ENCODE peak calls at places on chromosomes 5 and 9, in seven cellular contexts. E is PC-9, U is hepatocyte, C is lower lobe of right lung, P is OCI-LY7, R is left ventricle myocardium inferior, V is heart left ventricle. S is an unnamed sample.

GRCh38 chr9:36759141-36759540 is 186.4 kb downstream of the MELK start:
- DNase-seq in E (peak; percentile 26), U (no peak), C (no peak), P (no peak), R (no peak), V (no peak), S (no peak)

GRCh38 chr9:135997070-135998012 is 36.2 kb upstream of the UBAC1 start:
- DNase-seq in E (no peak), U (no peak), C (no peak), P (no peak), R (no peak), V (no peak), S (no peak)

GRCh38 chr9:71736236-71736635 is 32.1 kb downstream of the CEMIP2 start:
- DNase-seq in E (no peak), U (no peak), C (no peak), P (no peak), R (no peak), V (no peak), S (no peak)

GRCh38 chr9:106818034-106818433 is 44.9 kb upstream of the ZNF462 start:
- DNase-seq in E (no peak), U (no peak), C (no peak), P (no peak), R (no peak), V (no peak), S (no peak)

GRCh38 chr9:109232449-109232848 is 65.4 kb upstream of the FRRS1L start:
- DNase-seq in E (peak; percentile 88), U (no peak), C (no peak), P (no peak), R (no peak), V (no peak), S (no peak)

GRCh38 chr5:83688321-83688720 is 32.3 kb downstream of the HAPLN1 start:
- DNase-seq in E (no peak), U (no peak), C (no peak), P (no peak), R (no peak), V (no peak), S (no peak)

GRCh38 chr9:82216435-82216834 is 227.9 kb downstream of the SPATA31D1 start:
- DNase-seq in E (no peak), U (no peak), C (no peak), P (no peak), R (no peak), V (no peak), S (no peak)

GRCh38 chr9:128684325-128685021 is 4.5 kb upstream of the SET start:
- DNase-seq in E (peak; percentile 86), U (peak; percentile 91), C (peak; percentile 91), P (peak; percentile 92), R (peak; percentile 71), V (peak; percentile 79), S (peak; percentile 92)

GRCh38 chr9:27331393-27331792 is 34.4 kb upstream of the EQTN start:
- DNase-seq in E (no peak), U (no peak), C (no peak), P (no peak), R (no peak), V (no peak), S (no peak)

GRCh38 chr5:176653401-176653800 is 6.1 kb downstream of the TSPAN17 start:
- DNase-seq in E (no peak), U (no peak), C (no peak), P (no peak), R (no peak), V (no peak), S (no peak)

GRCh38 chr5:147558826-147559225 is 49.0 kb upstream of the DPYSL3 start:
- DNase-seq in E (no peak), U (peak; percentile 71), C (no peak), P (no peak), R (peak; percentile 34), V (peak; percentile 53), S (peak; percentile 52)

GRCh38 chr9:78533500-78533899 is 236.6 kb downstream of the PSAT1 start:
- DNase-seq in E (no peak), U (no peak), C (no peak), P (no peak), R (no peak), V (no peak), S (no peak)

GRCh38 chr5:142820447-142820846 is 50.3 kb downstream of the ARHGAP26 start:
- DNase-seq in E (no peak), U (no peak), C (no peak), P (no peak), R (no peak), V (no peak), S (no peak)

GRCh38 chr9:121837113-121838010 is 185.9 kb downstream of the DAB2IP start:
- DNase-seq in E (no peak), U (peak; percentile 38), C (no peak), P (no peak), R (peak; percentile 39), V (peak; percentile 59), S (no peak)

GRCh38 chr5:62969409-62970120 is 390.9 kb downstream of the LRRC70 start:
- DNase-seq in E (peak; percentile 37), U (no peak), C (no peak), P (no peak), R (no peak), V (no peak), S (no peak)

GRCh38 chr5:64207978-64208377 is 42.3 kb downstream of the RNF180 start:
- DNase-seq in E (no peak), U (no peak), C (no peak), P (peak; percentile 5), R (no peak), V (no peak), S (no peak)

DNA sequence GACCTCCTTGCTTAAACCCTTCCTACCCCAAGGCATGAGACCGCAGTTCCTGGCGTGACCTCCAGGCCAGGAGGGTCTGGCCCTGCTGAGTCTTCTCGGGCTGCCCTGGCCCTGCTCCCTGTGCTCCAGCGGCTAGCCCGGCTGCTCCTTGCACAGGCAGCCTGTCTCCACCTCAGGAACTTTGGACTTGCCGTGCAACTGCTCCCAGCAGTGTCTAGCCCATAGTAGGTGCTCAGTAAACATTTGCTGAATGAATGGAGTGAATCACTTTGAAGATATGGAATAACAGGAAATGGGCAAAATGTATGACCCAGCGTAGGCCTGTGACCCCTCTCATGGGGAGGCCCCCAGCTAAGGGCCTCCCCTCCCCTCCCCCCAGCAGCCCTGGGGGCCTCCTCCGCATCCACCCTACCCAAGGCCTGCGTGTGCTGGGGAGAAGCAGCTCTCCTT is 127.1 kb downstream of the ZNF354C start:
- DNase-seq in E (no peak), U (peak; percentile 49), C (peak; percentile 22), P (no peak), R (no peak), V (peak; percentile 11), S (no peak)
- H3K9me3 ChIP-seq in E (no peaks in the 10 kb centered on the region), U (no peaks in the 10 kb centered on the region), C (no peaks in the 10 kb centered on the region), P (no peaks in the 10 kb centered on the region), R (no peaks in the 10 kb centered on the region), V (no peaks in the 10 kb centered on the region), S (no peaks in the 10 kb centered on the region)

GRCh38 chr5:151743535-151743934 is 14.9 kb downstream of the ATOX1 start:
- DNase-seq in E (no peak), U (no peak), C (no peak), P (no peak), R (no peak), V (no peak), S (no peak)

GRCh38 chr5:151745071-151745705 is 13.2 kb downstream of the ATOX1 start:
- DNase-seq in E (peak; percentile 87), U (no peak), C (peak; percentile 60), P (no peak), R (peak; percentile 52), V (peak; percentile 56), S (no peak)

GRCh38 chr5:151741678-151742423 is 16.6 kb downstream of the ATOX1 start:
- DNase-seq in E (peak; percentile 82), U (no peak), C (no peak), P (no peak), R (no peak), V (no peak), S (no peak)

GRCh38 chr5:151740958-151741373 is 17.5 kb downstream of the ATOX1 start:
- DNase-seq in E (no peak), U (no peak), C (no peak), P (no peak), R (no peak), V (no peak), S (no peak)

GRCh38 chr5:151742870-151743294 is 15.5 kb downstream of the ATOX1 start:
- DNase-seq in E (no peak), U (peak; percentile 80), C (no peak), P (no peak), R (peak; percentile 30), V (peak; percentile 47), S (no peak)
- TF ChIP-seq CTCF in E (peak; percentile 63), U (peak; percentile 69), C (peak; percentile 52), P (peak; percentile 59), R (peak; percentile 69), V (peak; percentile 36), S (peak; percentile 19)

GRCh38 chr5:141383345-141383744 is 803 bp downstream of the PCDHGA7 start:
- DNase-seq in E (no peak), U (no peak), C (no peak), P (no peak), R (no peak), V (no peak), S (no peak)

GRCh38 chr5:141382469-141383294 is at the start of gene PCDHGA7:
- DNase-seq in E (no peak), U (no peak), C (no peak), P (peak; percentile 59), R (no peak), V (no peak), S (no peak)

GRCh38 chr5:141388661-141389060 is 1.2 kb downstream of the PCDHGB4 start:
- DNase-seq in E (no peak), U (no peak), C (no peak), P (no peak), R (no peak), V (no peak), S (no peak)

GRCh38 chr5:141389153-141390042 is 1.9 kb downstream of the PCDHGB4 start:
- DNase-seq in E (no peak), U (no peak), C (no peak), P (no peak), R (no peak), V (no peak), S (no peak)

DNA sequence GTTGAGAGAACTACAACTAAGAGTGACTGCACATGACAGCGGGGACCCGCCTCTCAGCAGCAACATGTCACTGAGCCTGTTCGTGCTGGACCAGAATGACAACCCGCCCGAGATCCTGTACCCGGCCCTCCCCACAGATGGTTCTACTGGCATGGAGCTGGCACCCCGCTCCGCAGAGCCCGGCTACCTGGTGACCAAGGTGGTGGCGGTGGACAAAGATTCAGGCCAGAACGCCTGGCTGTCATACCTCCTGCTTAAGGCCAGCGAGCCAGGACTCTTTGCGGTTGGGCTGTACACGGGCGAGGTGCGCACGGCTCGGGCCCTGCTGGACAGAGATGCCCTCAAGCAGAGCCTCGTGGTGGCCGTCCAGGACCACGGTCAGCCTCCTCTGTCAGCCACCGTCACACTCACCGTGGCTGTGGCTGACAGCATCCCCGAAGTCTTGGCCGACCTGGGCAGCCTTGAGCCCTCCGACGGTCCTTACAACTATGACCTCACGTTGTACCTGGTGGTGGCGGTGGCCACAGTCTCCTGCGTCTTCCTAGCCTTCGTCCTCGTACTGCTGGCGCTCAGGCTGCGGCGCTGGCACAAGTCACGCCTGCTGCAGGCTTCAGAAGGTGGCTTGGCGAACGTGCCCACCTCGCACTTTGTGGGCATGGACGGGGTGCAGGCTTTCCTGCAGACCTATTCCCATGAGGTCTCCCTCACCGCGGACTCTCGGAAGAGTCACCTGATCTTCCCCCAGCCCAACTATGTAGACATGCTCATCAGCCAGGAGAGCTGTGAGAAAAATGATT is 2.1 kb downstream of the PCDHGA7 start:
- DNase-seq in E (no peak), U (no peak), C (no peak), P (no peak), R (no peak), V (no peak), S (no peak)
- H3K9me3 ChIP-seq in E (no peaks in the 10 kb centered on the region), U (peaks cover 12% of the 10 kb centered on the region), C (peaks cover 86% of the 10 kb centered on the region), P (no peaks in the 10 kb centered on the region), R (peaks cover 96% of the 10 kb centered on the region), V (peaks cover 14% of the 10 kb centered on the region), S (peaks cover 91% of the 10 kb centered on the region)

GRCh38 chr9:37778534-37778933 is 6.3 kb downstream of the EXOSC3 start:
- DNase-seq in E (no peak), U (no peak), C (no peak), P (no peak), R (no peak), V (no peak), S (no peak)
- TF ChIP-seq CTCF in E (no peak), U (no peak), C (no peak), P (no peak), R (no peak), V (no peak), S (no peak)

S was measured in left lung.